ENCODE peak calls at places on chromosome 17, in ten cellular contexts. R is activated CD4-positive, alpha-beta T cell treated with anti-CD3 and anti-CD28 coated beads for 4 hours; A is GM23248; H is choroid plexus epithelial cell; V is stimulated activated CD8-positive, alpha-beta memory T cell treated with anti-CD3 and anti-CD28 coated beads, Interleukin-7, amount 100 ng/mL, for 48 hours; U is heart right ventricle; T is neural crest cell; C is NCI-H526 treated with DMSO at 0.1 percent for 48 hours; O is NCI-H2029; D is NCI-H187 treated with DMSO at 0.1 percent for 48 hours. E is an unnamed sample.

GRCh38 chr17:48761114-48761513 is 32.6 kb upstream of the HOXB13 start:
- DNase-seq in R (no peak), A (no peak), H (no peak), V (no peak), U (no peak), T (no peak), C (no peak), O (no peak), D (no peak), E (no peak)

GRCh38 chr17:44555056-44555455 is 2.2 kb upstream of the FZD2 start:
- DNase-seq in R (no peak), A (no peak), H (no peak), V (no peak), U (no peak), T (no peak), C (no peak), O (no peak), D (no peak), E (no peak)

GRCh38 chr17:10062757-10063385 is 135.5 kb downstream of the GAS7 start:
- DNase-seq in R (no peak), A (no peak), H (no peak), V (no peak), U (no peak), T (no peak), C (no peak), O (no peak), D (no peak), E (no peak)

GRCh38 chr17:557371-557770 is 157.3 kb downstream of the VPS53 start:
- DNase-seq in R (no peak), A (peak), H (peak), V (no peak), U (no peak), T (no peak), C (no peak), O (no peak), D (no peak), E (no peak)

GRCh38 chr17:80408872-80409271 is 6.1 kb upstream of the ENDOV start:
- DNase-seq in R (no peak), A (peak), H (peak), V (no peak), U (no peak), T (no peak), C (no peak), O (no peak), D (no peak), E (no peak)

GRCh38 chr17:2595736-2596135 is 2.3 kb downstream of the PAFAH1B1 start:
- DNase-seq in R (no peak), A (peak), H (peak), V (no peak), U (no peak), T (no peak), C (no peak), O (no peak), D (no peak), E (no peak)

GRCh38 chr17:78883533-78884131 is 19.4 kb downstream of the CEP295NL start:
- DNase-seq in R (no peak), A (peak), H (peak), V (no peak), U (peak), T (peak), C (no peak), O (peak), D (no peak), E (peak)

GRCh38 chr17:47253541-47254402 is at the start of gene ITGB3:
- DNase-seq in R (peak), A (peak), H (peak), V (peak), U (peak), T (peak), C (peak), O (peak), D (no peak), E (peak)

GRCh38 chr17:32222621-32223020 is 43.0 kb upstream of the RHBDL3 start:
- DNase-seq in R (no peak), A (peak), H (peak), V (no peak), U (no peak), T (no peak), C (no peak), O (no peak), D (no peak), E (no peak)

GRCh38 chr17:57747221-57748017 is 2.3 kb upstream of the CCDC182 start:
- DNase-seq in R (peak), A (peak), H (peak), V (no peak), U (no peak), T (peak), C (peak), O (peak), D (peak), E (peak)

GRCh38 chr17:76261421-76262215 is 3.5 kb upstream of the UBALD2 start:
- DNase-seq in R (no peak), A (no peak), H (no peak), V (no peak), U (no peak), T (no peak), C (no peak), O (no peak), D (no peak), E (peak)

E was measured in myocyte.